ENCODE peak calls at places on chromosomes 11 and 22, in seven cellular contexts. E, V, J, C, Y, I and G are unnamed samples.

GRCh38 chr11:65698205-65698604 is 13.8 kb upstream of the KAT5 start:
- DNase-seq in Y (no peak), C (no peak), V (no peak), I (no peak), J (no peak), E (no peak), G (no peak)

GRCh38 chr11:107017433-107018227 is 646 bp downstream of the GUCY1A2 start:
- DNase-seq in V (peak; percentile 46), I (no peak), J (no peak), Y (no peak), C (peak; percentile 42), E (no peak), G (peak; percentile 88)

GRCh38 chr11:122834065-122834464 is 4.2 kb upstream of the CRTAM start:
- DNase-seq in E (no peak), J (no peak), Y (no peak), I (peak; percentile 26), C (no peak), V (no peak), G (no peak)

GRCh38 chr11:6737872-6738466 is 33.8 kb downstream of the OR2AG2 start:
- DNase-seq in V (peak; percentile 58), Y (peak; percentile 17), E (no peak), I (peak; percentile 91), C (peak; percentile 70), J (peak; percentile 49), G (no peak)

GRCh38 chr11:128326791-128327190 is 260.6 kb downstream of the ETS1 start:
- DNase-seq in E (no peak), V (no peak), C (no peak), Y (no peak), I (no peak), J (no peak), G (no peak)

GRCh38 chr11:95501761-95502266 is 270.8 kb upstream of the SESN3 start:
- DNase-seq in V (no peak), Y (no peak), E (no peak), C (no peak), I (no peak), J (no peak), G (peak; percentile 92)

GRCh38 chr11:68749501-68750196 is 1.7 kb downstream of the TESMIN start:
- DNase-seq in Y (no peak), J (no peak), E (no peak), I (no peak), V (no peak), C (peak; percentile 13), G (peak; percentile 67)

GRCh38 chr22:43860831-43861230 is 1.5 kb downstream of the SULT4A1 start:
- DNase-seq in I (no peak), E (no peak), C (no peak), Y (no peak), V (no peak), J (no peak), G (no peak)

GRCh38 chr22:35629406-35630234 is 12.5 kb upstream of the MB start:
- DNase-seq in J (peak; percentile 53), I (peak; percentile 73), V (peak; percentile 69), C (peak; percentile 99), Y (peak; percentile 97), E (peak; percentile 94), G (peak; percentile 98)